ENCODE peak calls at places on chromosomes 7 and 10, in ten cellular contexts. A is esophagus squamous epithelium; C is cardiac muscle cell; T is GM12865; R is AG04450; F is mesothelial cell of epicardium; S is activated CD8-positive, alpha-beta T cell treated with anti-CD3 and anti-CD28 coated beads for 36 hours; Z is BJ; L is left lung; J is tibial artery. P is an unnamed sample.
A peak's percentile ranks its signal among the peaks of the same experiment; 100 is the strongest.

GRCh38 chr10:24008164-24009066 is 200.5 kb upstream of the KIAA1217 start:
- DNase-seq in A (no peak), C (peak; percentile 29), T (no peak), R (no peak), F (no peak), S (no peak), Z (peak; percentile 7), L (no peak), J (no peak), P (no peak)

GRCh38 chr10:11163990-11164805 is 146.5 kb downstream of the CELF2 start:
- DNase-seq in A (no peak), C (no peak), T (peak; percentile 52), R (no peak), F (no peak), S (peak; percentile 49), Z (no peak), L (no peak), J (no peak), P (no peak)

GRCh38 chr10:14477408-14477710 is 146.6 kb upstream of the FRMD4A start:
- DNase-seq in A (no peak), C (peak; percentile 14), T (no peak), R (no peak), F (no peak), S (no peak), Z (peak; percentile 63), L (no peak), J (no peak), P (no peak)

GRCh38 chr10:78700413-78700812 is 368.4 kb upstream of the ZMIZ1 start:
- DNase-seq in A (no peak), C (peak; percentile 47), T (no peak), R (no peak), F (peak; percentile 48), S (no peak), Z (no peak), L (no peak), J (no peak), P (no peak)

GRCh38 chr10:112475565-112476233 is 28.7 kb downstream of the VTI1A start:
- DNase-seq in A (no peak), C (peak; percentile 17), T (no peak), R (no peak), F (no peak), S (no peak), Z (no peak), L (no peak), J (no peak), P (no peak)

GRCh38 chr7:1532456-1533254 is 2.2 kb downstream of the MAFK start:
- DNase-seq in A (no peak), C (peak; percentile 86), T (peak; percentile 50), R (peak; percentile 77), F (no peak), S (peak; percentile 74), Z (peak; percentile 88), L (peak; percentile 90), J (peak; percentile 96), P (no peak)

GRCh38 chr7:121020652-121021051 is 32.1 kb downstream of the CPED1 start:
- DNase-seq in A (no peak), C (peak; percentile 75), T (no peak), R (no peak), F (no peak), S (no peak), Z (no peak), L (no peak), J (no peak), P (no peak)

GRCh38 chr10:124734311-124735166 is 9.6 kb downstream of the FAM53B start:
- DNase-seq in A (no peak), C (no peak), T (peak; percentile 58), R (no peak), F (no peak), S (peak; percentile 63), Z (no peak), L (no peak), J (peak; percentile 53), P (no peak)

GRCh38 chr7:3538051-3538450 is 237.0 kb downstream of the SDK1 start:
- DNase-seq in A (no peak), C (no peak), T (no peak), R (no peak), F (no peak), S (no peak), Z (no peak), L (no peak), J (no peak), P (no peak)

GRCh38 chr7:117780832-117781231 is 92.4 kb downstream of the CTTNBP2 start:
- DNase-seq in A (no peak), C (no peak), T (peak; percentile 74), R (no peak), F (no peak), S (no peak), Z (no peak), L (no peak), J (no peak), P (no peak)

GRCh38 chr7:26348234-26348851 is 56.7 kb downstream of the SNX10 start:
- DNase-seq in A (no peak), C (no peak), T (peak; percentile 74), R (no peak), F (no peak), S (no peak), Z (no peak), L (no peak), J (no peak), P (no peak)

GRCh38 chr10:71434760-71435394 is 38.2 kb downstream of the CDH23 start:
- DNase-seq in A (no peak), C (no peak), T (no peak), R (no peak), F (no peak), S (no peak), Z (no peak), L (no peak), J (no peak), P (no peak)

GRCh38 chr10:71433983-71434744 is 37.4 kb downstream of the CDH23 start:
- DNase-seq in A (no peak), C (no peak), T (no peak), R (no peak), F (no peak), S (peak; percentile 49), Z (no peak), L (no peak), J (no peak), P (no peak)

GRCh38 chr10:71435571-71436267 is 39.0 kb downstream of the CDH23 start:
- DNase-seq in A (no peak), C (peak; percentile 14), T (no peak), R (no peak), F (no peak), S (no peak), Z (no peak), L (no peak), J (no peak), P (no peak)

GRCh38 chr10:71437537-71438058 is 40.9 kb downstream of the CDH23 start:
- DNase-seq in A (no peak), C (no peak), T (no peak), R (no peak), F (no peak), S (no peak), Z (no peak), L (no peak), J (no peak), P (no peak)

GRCh38 chr10:71436268-71436922 is 39.7 kb downstream of the CDH23 start:
- DNase-seq in A (no peak), C (peak; percentile 6), T (no peak), R (no peak), F (no peak), S (no peak), Z (no peak), L (no peak), J (no peak), P (no peak)
- TF ChIP-seq CTCF in A (no peak), C (no peak), T (no peak), R (no peak), F (no peak), S (no peak), Z (no peak), L (no peak), J (no peak), P (no peak)

GRCh38 chr7:98755138-98755898 is 114.5 kb downstream of the TMEM130 start:
- DNase-seq in A (no peak), C (no peak), T (peak; percentile 17), R (no peak), F (no peak), S (no peak), Z (no peak), L (no peak), J (peak; percentile 91), P (peak; percentile 51)
- TF ChIP-seq CTCF in A (no peak), C (no peak), T (peak; percentile 32), R (no peak), F (no peak), S (no peak), Z (no peak), L (no peak), J (peak; percentile 23), P (no peak)

GRCh38 chr7:99312316-99313203 is 13.1 kb upstream of the ARPC1A start:
- DNase-seq in A (no peak), C (peak; percentile 75), T (peak; percentile 74), R (peak; percentile 26), F (peak; percentile 46), S (peak; percentile 85), Z (no peak), L (peak; percentile 50), J (peak; percentile 80), P (peak; percentile 76)

GRCh38 chr7:99310004-99310403 is 15.7 kb upstream of the ARPC1A start:
- DNase-seq in A (no peak), C (no peak), T (no peak), R (no peak), F (no peak), S (no peak), Z (no peak), L (no peak), J (no peak), P (no peak)

GRCh38 chr7:99311702-99312101 is 14.0 kb upstream of the ARPC1A start:
- DNase-seq in A (no peak), C (no peak), T (no peak), R (no peak), F (no peak), S (no peak), Z (no peak), L (no peak), J (no peak), P (no peak)

GRCh38 chr7:99314504-99314903 is 11.2 kb upstream of the ARPC1A start:
- DNase-seq in A (no peak), C (no peak), T (peak; percentile 73), R (no peak), F (no peak), S (peak; percentile 78), Z (no peak), L (no peak), J (no peak), P (no peak)

DNA sequence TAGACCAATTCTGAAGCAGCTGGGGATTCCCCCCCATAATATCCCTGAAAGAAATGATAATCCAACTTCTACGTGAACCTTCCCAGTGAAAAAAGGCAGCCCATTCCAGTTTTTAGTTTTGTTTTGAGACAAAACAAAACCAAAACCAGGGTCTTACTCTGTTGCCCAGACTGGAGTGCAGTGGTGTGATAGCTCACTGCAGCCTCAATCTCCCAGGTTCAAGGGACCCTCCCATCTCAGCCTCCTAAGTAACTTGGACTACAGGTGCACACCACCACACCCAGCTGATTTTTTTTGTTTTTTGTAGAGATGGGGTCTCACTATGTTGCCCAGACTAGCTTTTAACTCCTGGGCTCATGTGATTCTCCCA is 12.5 kb upstream of the ARPC1A start:
- DNase-seq in A (no peak), C (no peak), T (peak; percentile 28), R (no peak), F (no peak), S (no peak), Z (no peak), L (no peak), J (no peak), P (no peak)
- TF ChIP-seq CTCF in A (no peak), C (no peak), T (no peak), R (no peak), F (no peak), S (peak; percentile 15), Z (no peak), L (peak; percentile 20), J (no peak), P (peak; percentile 54)

GRCh38 chr10:105070249-105070648 is 429.2 kb downstream of the SORCS3 start:
- DNase-seq in A (no peak), C (no peak), T (no peak), R (no peak), F (no peak), S (no peak), Z (no peak), L (no peak), J (no peak), P (no peak)
- TF ChIP-seq CTCF in A (no peak), C (no peak), T (no peak), R (no peak), F (no peak), S (no peak), Z (no peak), L (no peak), J (no peak), P (peak; percentile 21)